ENCODE peak calls at places on chromosomes 2 and 18, in six cellular contexts. One of them, this sample, is unnamed.
A peak's percentile ranks its signal among the peaks of the same experiment; 100 is the strongest.

GRCh38 chr2:157777425-157777824 is 98.7 kb downstream of the ACVR1 start:
- DNase-seq in right lobe of liver: no peak
- DNase-seq in CD4-positive, alpha-beta T cell: peak; percentile 32
- DNase-seq in CD8-positive, alpha-beta T cell: peak; percentile 55
- DNase-seq in foreskin fibroblast: peak; percentile 80
- DNase-seq in cardiac fibroblast: peak; percentile 77
- DNase-seq in this sample: peak; percentile 19

GRCh38 chr2:172437419-172438063 is 10.2 kb downstream of the ITGA6 start:
- DNase-seq in CD4-positive, alpha-beta T cell: no peak
- DNase-seq in right lobe of liver: no peak
- DNase-seq in cardiac fibroblast: no peak
- DNase-seq in foreskin fibroblast: no peak
- DNase-seq in CD8-positive, alpha-beta T cell: no peak
- DNase-seq in this sample: peak; percentile 39

GRCh38 chr2:235697041-235697440 is 203.2 kb downstream of the AGAP1 start:
- DNase-seq in CD8-positive, alpha-beta T cell: no peak
- DNase-seq in CD4-positive, alpha-beta T cell: no peak
- DNase-seq in foreskin fibroblast: no peak
- DNase-seq in cardiac fibroblast: no peak
- DNase-seq in right lobe of liver: no peak
- DNase-seq in this sample: no peak

GRCh38 chr2:206635016-206635415 is 7.3 kb upstream of the FAM237A start:
- DNase-seq in foreskin fibroblast: no peak
- DNase-seq in CD8-positive, alpha-beta T cell: no peak
- DNase-seq in cardiac fibroblast: no peak
- DNase-seq in right lobe of liver: no peak
- DNase-seq in CD4-positive, alpha-beta T cell: no peak
- DNase-seq in this sample: no peak

GRCh38 chr2:119488245-119489182 is 35.8 kb downstream of the SCTR start:
- DNase-seq in cardiac fibroblast: no peak
- DNase-seq in right lobe of liver: peak; percentile 84
- DNase-seq in foreskin fibroblast: no peak
- DNase-seq in CD8-positive, alpha-beta T cell: no peak
- DNase-seq in CD4-positive, alpha-beta T cell: no peak
- DNase-seq in this sample: no peak

GRCh38 chr2:209383212-209383611 is 40.6 kb upstream of the MAP2 start:
- DNase-seq in right lobe of liver: no peak
- DNase-seq in cardiac fibroblast: peak; percentile 69
- DNase-seq in CD4-positive, alpha-beta T cell: no peak
- DNase-seq in foreskin fibroblast: peak; percentile 76
- DNase-seq in CD8-positive, alpha-beta T cell: no peak
- DNase-seq in this sample: no peak

GRCh38 chr2:128384446-128384845 is 65.8 kb upstream of the HS6ST1 start:
- DNase-seq in CD8-positive, alpha-beta T cell: no peak
- DNase-seq in CD4-positive, alpha-beta T cell: no peak
- DNase-seq in right lobe of liver: peak; percentile 12
- DNase-seq in foreskin fibroblast: no peak
- DNase-seq in cardiac fibroblast: no peak
- DNase-seq in this sample: no peak

GRCh38 chr18:69330345-69330744 is 70.3 kb upstream of the DOK6 start:
- DNase-seq in cardiac fibroblast: no peak
- DNase-seq in foreskin fibroblast: no peak
- DNase-seq in CD8-positive, alpha-beta T cell: no peak
- DNase-seq in CD4-positive, alpha-beta T cell: no peak
- DNase-seq in right lobe of liver: no peak
- DNase-seq in this sample: no peak

GRCh38 chr2:56133931-56134629 is 49.7 kb upstream of the CCDC85A start:
- DNase-seq in CD4-positive, alpha-beta T cell: no peak
- DNase-seq in foreskin fibroblast: no peak
- DNase-seq in cardiac fibroblast: no peak
- DNase-seq in CD8-positive, alpha-beta T cell: no peak
- DNase-seq in right lobe of liver: no peak
- DNase-seq in this sample: no peak

GRCh38 chr2:166179201-166179600 is 51.4 kb upstream of the SCN1A start:
- DNase-seq in right lobe of liver: no peak
- DNase-seq in CD8-positive, alpha-beta T cell: no peak
- DNase-seq in cardiac fibroblast: peak; percentile 52
- DNase-seq in foreskin fibroblast: peak; percentile 38
- DNase-seq in CD4-positive, alpha-beta T cell: no peak
- DNase-seq in this sample: no peak

GRCh38 chr18:53025247-53025646 is 685.2 kb downstream of the DCC start:
- DNase-seq in cardiac fibroblast: no peak
- DNase-seq in CD4-positive, alpha-beta T cell: no peak
- DNase-seq in CD8-positive, alpha-beta T cell: no peak
- DNase-seq in right lobe of liver: no peak
- DNase-seq in foreskin fibroblast: no peak
- DNase-seq in this sample: no peak

GRCh38 chr18:79320216-79320615 is 75.5 kb upstream of the NFATC1 start:
- DNase-seq in cardiac fibroblast: no peak
- DNase-seq in foreskin fibroblast: no peak
- DNase-seq in right lobe of liver: no peak
- DNase-seq in CD4-positive, alpha-beta T cell: no peak
- DNase-seq in CD8-positive, alpha-beta T cell: no peak
- DNase-seq in this sample: no peak

GRCh38 chr2:32711219-32711618 is 83.4 kb downstream of the TTC27 start:
- DNase-seq in foreskin fibroblast: peak; percentile 91
- DNase-seq in cardiac fibroblast: peak; percentile 90
- DNase-seq in CD4-positive, alpha-beta T cell: no peak
- DNase-seq in CD8-positive, alpha-beta T cell: no peak
- DNase-seq in right lobe of liver: no peak
- DNase-seq in this sample: no peak

GRCh38 chr2:43848174-43848573 is 9.4 kb downstream of the ABCG8 start:
- DNase-seq in right lobe of liver: no peak
- DNase-seq in cardiac fibroblast: no peak
- DNase-seq in CD4-positive, alpha-beta T cell: no peak
- DNase-seq in CD8-positive, alpha-beta T cell: no peak
- DNase-seq in foreskin fibroblast: peak; percentile 5
- DNase-seq in this sample: peak; percentile 8

GRCh38 chr2:186853871-186854435 is 5.0 kb upstream of the ZSWIM2 start:
- DNase-seq in foreskin fibroblast: peak; percentile 22
- DNase-seq in cardiac fibroblast: no peak
- DNase-seq in CD4-positive, alpha-beta T cell: no peak
- DNase-seq in right lobe of liver: no peak
- DNase-seq in CD8-positive, alpha-beta T cell: no peak
- DNase-seq in this sample: no peak

GRCh38 chr2:67037655-67038054 is 359.5 kb upstream of the ETAA1 start:
- DNase-seq in foreskin fibroblast: no peak
- DNase-seq in cardiac fibroblast: no peak
- DNase-seq in right lobe of liver: peak; percentile 19
- DNase-seq in CD4-positive, alpha-beta T cell: no peak
- DNase-seq in CD8-positive, alpha-beta T cell: no peak
- DNase-seq in this sample: no peak

GRCh38 chr2:173134703-173135102 is 59.1 kb downstream of the MAP3K20 start:
- DNase-seq in CD4-positive, alpha-beta T cell: no peak
- DNase-seq in CD8-positive, alpha-beta T cell: no peak
- DNase-seq in right lobe of liver: no peak
- DNase-seq in foreskin fibroblast: no peak
- DNase-seq in cardiac fibroblast: peak; percentile 54
- DNase-seq in this sample: no peak

GRCh38 chr2:121736140-121736461 is 574 bp downstream of the NIFK start:
- DNase-seq in CD4-positive, alpha-beta T cell: no peak
- DNase-seq in cardiac fibroblast: no peak
- DNase-seq in foreskin fibroblast: no peak
- DNase-seq in right lobe of liver: no peak
- DNase-seq in CD8-positive, alpha-beta T cell: no peak
- DNase-seq in this sample: no peak

GRCh38 chr2:49028101-49028500 is 126.2 kb downstream of the FSHR start:
- DNase-seq in foreskin fibroblast: no peak
- DNase-seq in CD4-positive, alpha-beta T cell: no peak
- DNase-seq in CD8-positive, alpha-beta T cell: no peak
- DNase-seq in cardiac fibroblast: no peak
- DNase-seq in right lobe of liver: no peak
- DNase-seq in this sample: peak; percentile 36

GRCh38 chr2:3488768-3489448 is 30.4 kb downstream of the ADI1 start:
- DNase-seq in foreskin fibroblast: no peak
- DNase-seq in CD8-positive, alpha-beta T cell: no peak
- DNase-seq in CD4-positive, alpha-beta T cell: no peak
- DNase-seq in right lobe of liver: no peak
- DNase-seq in cardiac fibroblast: no peak
- DNase-seq in this sample: no peak

GRCh38 chr2:54274781-54275242 is 18.8 kb upstream of the TSPYL6 start:
- DNase-seq in foreskin fibroblast: peak; percentile 79
- DNase-seq in cardiac fibroblast: peak; percentile 63
- DNase-seq in CD8-positive, alpha-beta T cell: no peak
- DNase-seq in right lobe of liver: no peak
- DNase-seq in CD4-positive, alpha-beta T cell: no peak
- DNase-seq in this sample: no peak

GRCh38 chr2:42931147-42931817 is 138.9 kb upstream of the HAAO start:
- DNase-seq in CD4-positive, alpha-beta T cell: no peak
- DNase-seq in right lobe of liver: no peak
- DNase-seq in cardiac fibroblast: no peak
- DNase-seq in CD8-positive, alpha-beta T cell: no peak
- DNase-seq in foreskin fibroblast: peak; percentile 47
- DNase-seq in this sample: no peak

GRCh38 chr2:71510938-71511337 is 57.6 kb downstream of the DYSF start:
- DNase-seq in cardiac fibroblast: no peak
- DNase-seq in foreskin fibroblast: no peak
- DNase-seq in right lobe of liver: no peak
- DNase-seq in CD4-positive, alpha-beta T cell: no peak
- DNase-seq in CD8-positive, alpha-beta T cell: no peak
- DNase-seq in this sample: no peak

GRCh38 chr18:43049021-43049420 is 66.5 kb downstream of the RIT2 start:
- DNase-seq in right lobe of liver: no peak
- DNase-seq in CD4-positive, alpha-beta T cell: no peak
- DNase-seq in cardiac fibroblast: peak; percentile 92
- DNase-seq in CD8-positive, alpha-beta T cell: no peak
- DNase-seq in foreskin fibroblast: peak; percentile 1
- DNase-seq in this sample: no peak

GRCh38 chr2:135773917-135774316 is 32.3 kb downstream of the UBXN4 start:
- DNase-seq in right lobe of liver: no peak
- DNase-seq in CD8-positive, alpha-beta T cell: no peak
- DNase-seq in foreskin fibroblast: peak; percentile 39
- DNase-seq in cardiac fibroblast: peak; percentile 26
- DNase-seq in CD4-positive, alpha-beta T cell: no peak
- DNase-seq in this sample: no peak

GRCh38 chr2:8000861-8001260 is 681.0 kb upstream of the ID2 start:
- DNase-seq in cardiac fibroblast: no peak
- DNase-seq in CD8-positive, alpha-beta T cell: no peak
- DNase-seq in CD4-positive, alpha-beta T cell: no peak
- DNase-seq in foreskin fibroblast: no peak
- DNase-seq in right lobe of liver: no peak
- DNase-seq in this sample: no peak

GRCh38 chr18:78929502-78929901 is 50.1 kb upstream of the SALL3 start:
- DNase-seq in foreskin fibroblast: no peak
- DNase-seq in right lobe of liver: no peak
- DNase-seq in cardiac fibroblast: no peak
- DNase-seq in CD4-positive, alpha-beta T cell: no peak
- DNase-seq in CD8-positive, alpha-beta T cell: no peak
- DNase-seq in this sample: no peak

GRCh38 chr2:192123847-192124246 is 70.9 kb downstream of the TMEFF2 start:
- DNase-seq in cardiac fibroblast: peak; percentile 48
- DNase-seq in CD4-positive, alpha-beta T cell: no peak
- DNase-seq in CD8-positive, alpha-beta T cell: no peak
- DNase-seq in foreskin fibroblast: peak; percentile 56
- DNase-seq in right lobe of liver: no peak
- DNase-seq in this sample: no peak

DNA sequence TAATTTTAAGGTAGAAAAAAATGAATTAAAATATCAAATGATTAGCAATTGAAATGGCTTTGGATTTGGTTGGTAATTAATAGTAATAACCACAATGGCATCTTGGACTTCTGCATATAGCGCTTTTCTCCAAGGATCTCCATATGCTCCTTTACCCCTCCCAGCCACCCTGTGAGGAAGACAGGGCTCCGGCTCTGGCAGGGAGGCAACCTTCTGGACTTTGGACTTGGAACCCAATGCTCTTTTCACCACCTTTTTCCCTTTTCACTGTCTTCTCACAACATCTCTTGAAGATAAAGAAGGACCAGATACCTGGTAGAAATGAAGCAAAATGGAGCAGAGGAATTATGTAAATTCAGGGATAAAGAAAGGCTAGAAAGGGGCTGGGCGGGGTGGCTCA is 23.8 kb upstream of the SERTAD2 start:
- DNase-seq in CD8-positive, alpha-beta T cell: no peak
- DNase-seq in right lobe of liver: no peak
- DNase-seq in foreskin fibroblast: no peak
- DNase-seq in CD4-positive, alpha-beta T cell: no peak
- DNase-seq in cardiac fibroblast: no peak
- DNase-seq in this sample: no peak
- TF ChIP-seq CTCF in CD8-positive, alpha-beta T cell: no peak
- TF ChIP-seq CTCF in right lobe of liver: no peak
- TF ChIP-seq CTCF in foreskin fibroblast: no peak
- TF ChIP-seq CTCF in CD4-positive, alpha-beta T cell: no peak
- TF ChIP-seq CTCF in cardiac fibroblast: no peak
- TF ChIP-seq CTCF in this sample: no peak

GRCh38 chr18:32576296-32576916 is 105.7 kb upstream of the GAREM1 start:
- DNase-seq in foreskin fibroblast: peak; percentile 1
- DNase-seq in right lobe of liver: no peak
- DNase-seq in CD4-positive, alpha-beta T cell: no peak
- DNase-seq in CD8-positive, alpha-beta T cell: no peak
- DNase-seq in cardiac fibroblast: peak; percentile 44
- DNase-seq in this sample: no peak
- TF ChIP-seq CTCF in foreskin fibroblast: no peak
- TF ChIP-seq CTCF in right lobe of liver: peak; percentile 22
- TF ChIP-seq CTCF in CD4-positive, alpha-beta T cell: no peak
- TF ChIP-seq CTCF in CD8-positive, alpha-beta T cell: no peak
- TF ChIP-seq CTCF in cardiac fibroblast: peak; percentile 33
- TF ChIP-seq CTCF in this sample: no peak

GRCh38 chr2:108855194-108855593 is 68.6 kb downstream of the CCDC138 start:
- DNase-seq in CD4-positive, alpha-beta T cell: no peak
- DNase-seq in CD8-positive, alpha-beta T cell: no peak
- DNase-seq in foreskin fibroblast: peak; percentile 14
- DNase-seq in cardiac fibroblast: peak; percentile 11
- DNase-seq in right lobe of liver: no peak
- DNase-seq in this sample: no peak
- TF ChIP-seq CTCF in CD4-positive, alpha-beta T cell: peak; percentile 64
- TF ChIP-seq CTCF in CD8-positive, alpha-beta T cell: peak; percentile 61
- TF ChIP-seq CTCF in foreskin fibroblast: no peak
- TF ChIP-seq CTCF in cardiac fibroblast: no peak
- TF ChIP-seq CTCF in right lobe of liver: peak; percentile 43
- TF ChIP-seq CTCF in this sample: no peak

GRCh38 chr2:12050381-12050780 is 303.9 kb downstream of the LPIN1 start:
- DNase-seq in CD4-positive, alpha-beta T cell: no peak
- DNase-seq in right lobe of liver: no peak
- DNase-seq in cardiac fibroblast: peak; percentile 31
- DNase-seq in CD8-positive, alpha-beta T cell: no peak
- DNase-seq in foreskin fibroblast: peak; percentile 95
- DNase-seq in this sample: no peak
- TF ChIP-seq CTCF in CD4-positive, alpha-beta T cell: no peak
- TF ChIP-seq CTCF in right lobe of liver: no peak
- TF ChIP-seq CTCF in cardiac fibroblast: no peak
- TF ChIP-seq CTCF in CD8-positive, alpha-beta T cell: no peak
- TF ChIP-seq CTCF in foreskin fibroblast: peak; percentile 42
- TF ChIP-seq CTCF in this sample: no peak

GRCh38 chr2:232133078-232133477 is 171.6 kb downstream of the DIS3L2 start:
- DNase-seq in foreskin fibroblast: no peak
- DNase-seq in CD4-positive, alpha-beta T cell: no peak
- DNase-seq in cardiac fibroblast: no peak
- DNase-seq in CD8-positive, alpha-beta T cell: no peak
- DNase-seq in right lobe of liver: no peak
- DNase-seq in this sample: no peak
- TF ChIP-seq CTCF in foreskin fibroblast: no peak
- TF ChIP-seq CTCF in CD4-positive, alpha-beta T cell: no peak
- TF ChIP-seq CTCF in cardiac fibroblast: peak; percentile 31
- TF ChIP-seq CTCF in CD8-positive, alpha-beta T cell: no peak
- TF ChIP-seq CTCF in right lobe of liver: no peak
- TF ChIP-seq CTCF in this sample: no peak

GRCh38 chr2:174605687-174606086 is 8.1 kb upstream of the WIPF1 start:
- DNase-seq in right lobe of liver: no peak
- DNase-seq in CD8-positive, alpha-beta T cell: no peak
- DNase-seq in cardiac fibroblast: peak; percentile 67
- DNase-seq in CD4-positive, alpha-beta T cell: no peak
- DNase-seq in foreskin fibroblast: peak; percentile 49
- DNase-seq in this sample: no peak
- TF ChIP-seq CTCF in right lobe of liver: peak; percentile 22
- TF ChIP-seq CTCF in CD8-positive, alpha-beta T cell: peak; percentile 72
- TF ChIP-seq CTCF in cardiac fibroblast: peak; percentile 81
- TF ChIP-seq CTCF in CD4-positive, alpha-beta T cell: peak; percentile 64
- TF ChIP-seq CTCF in foreskin fibroblast: peak; percentile 55
- TF ChIP-seq CTCF in this sample: peak; percentile 12

GRCh38 chr2:207734264-207734635 is 22.8 kb downstream of the CCNYL1 start:
- DNase-seq in right lobe of liver: no peak
- DNase-seq in cardiac fibroblast: peak; percentile 76
- DNase-seq in foreskin fibroblast: peak; percentile 56
- DNase-seq in CD4-positive, alpha-beta T cell: no peak
- DNase-seq in CD8-positive, alpha-beta T cell: no peak
- DNase-seq in this sample: no peak
- TF ChIP-seq CTCF in right lobe of liver: peak; percentile 53
- TF ChIP-seq CTCF in cardiac fibroblast: peak; percentile 65
- TF ChIP-seq CTCF in foreskin fibroblast: peak; percentile 61
- TF ChIP-seq CTCF in CD4-positive, alpha-beta T cell: no peak
- TF ChIP-seq CTCF in CD8-positive, alpha-beta T cell: no peak
- TF ChIP-seq CTCF in this sample: no peak

This sample was measured in GM20000.